ENCODE peak calls at places on chromosomes 12 and 14, in six cellular contexts. One of them, this sample, is unnamed.

GRCh38 chr12:48176417-48176751 is 7.1 kb upstream of the CCDC184 start:
- DNase-seq in PC-3: no peak
- DNase-seq in HCT116: no peak
- DNase-seq in GM23248: no peak
- DNase-seq in SK-N-SH: no peak
- DNase-seq in MM.1S: no peak
- DNase-seq in this sample: no peak

GRCh38 chr12:15152456-15152855 is 68.8 kb downstream of the RERG start:
- DNase-seq in GM23248: peak; percentile 37
- DNase-seq in SK-N-SH: no peak
- DNase-seq in HCT116: no peak
- DNase-seq in PC-3: peak; percentile 3
- DNase-seq in MM.1S: no peak
- DNase-seq in this sample: no peak

GRCh38 chr12:49609875-49610154 is 4.4 kb upstream of the FAM186B start:
- DNase-seq in PC-3: peak; percentile 54
- DNase-seq in SK-N-SH: no peak
- DNase-seq in GM23248: peak; percentile 37
- DNase-seq in HCT116: no peak
- DNase-seq in MM.1S: no peak
- DNase-seq in this sample: no peak

GRCh38 chr12:95815635-95816212 is 25.2 kb upstream of the NTN4 start:
- DNase-seq in GM23248: peak; percentile 66
- DNase-seq in PC-3: peak; percentile 56
- DNase-seq in MM.1S: peak; percentile 53
- DNase-seq in SK-N-SH: peak; percentile 40
- DNase-seq in HCT116: no peak
- DNase-seq in this sample: no peak

GRCh38 chr12:50933459-50934124 is 18.8 kb upstream of the HIGD1C start:
- DNase-seq in SK-N-SH: no peak
- DNase-seq in PC-3: no peak
- DNase-seq in GM23248: no peak
- DNase-seq in MM.1S: no peak
- DNase-seq in HCT116: no peak
- DNase-seq in this sample: no peak

GRCh38 chr14:54562334-54562733 is 4.6 kb upstream of the SAMD4A start:
- DNase-seq in HCT116: no peak
- DNase-seq in MM.1S: no peak
- DNase-seq in PC-3: no peak
- DNase-seq in GM23248: peak; percentile 79
- DNase-seq in SK-N-SH: no peak
- DNase-seq in this sample: no peak

GRCh38 chr12:28023156-28023887 is 50.8 kb upstream of the PTHLH start:
- DNase-seq in GM23248: peak; percentile 95
- DNase-seq in HCT116: peak; percentile 53
- DNase-seq in SK-N-SH: no peak
- DNase-seq in MM.1S: no peak
- DNase-seq in PC-3: peak; percentile 100
- DNase-seq in this sample: no peak

GRCh38 chr14:49959822-49960408 is 67.0 kb downstream of the ARF6 start:
- DNase-seq in GM23248: no peak
- DNase-seq in MM.1S: no peak
- DNase-seq in PC-3: no peak
- DNase-seq in SK-N-SH: no peak
- DNase-seq in HCT116: no peak
- DNase-seq in this sample: no peak

GRCh38 chr12:124452576-124453391 is 114.6 kb downstream of the NCOR2 start:
- DNase-seq in MM.1S: no peak
- DNase-seq in GM23248: no peak
- DNase-seq in SK-N-SH: no peak
- DNase-seq in PC-3: no peak
- DNase-seq in HCT116: no peak
- DNase-seq in this sample: peak; percentile 25

GRCh38 chr14:65879218-65880009 is 466.9 kb downstream of the FUT8 start:
- DNase-seq in GM23248: peak; percentile 95
- DNase-seq in PC-3: peak; percentile 91
- DNase-seq in SK-N-SH: no peak
- DNase-seq in MM.1S: no peak
- DNase-seq in HCT116: peak; percentile 7
- DNase-seq in this sample: no peak

GRCh38 chr12:121391619-121392324 is 8.1 kb upstream of the RNF34 start:
- DNase-seq in PC-3: no peak
- DNase-seq in SK-N-SH: peak; percentile 81
- DNase-seq in GM23248: peak; percentile 68
- DNase-seq in MM.1S: peak; percentile 76
- DNase-seq in HCT116: no peak
- DNase-seq in this sample: no peak

GRCh38 chr12:102539651-102540553 is 59.5 kb upstream of the IGF1 start:
- DNase-seq in PC-3: no peak
- DNase-seq in SK-N-SH: no peak
- DNase-seq in MM.1S: no peak
- DNase-seq in GM23248: peak; percentile 85
- DNase-seq in HCT116: no peak
- DNase-seq in this sample: peak; percentile 21

GRCh38 chr12:25578739-25579138 is 25.7 kb upstream of the LMNTD1 start:
- DNase-seq in SK-N-SH: peak; percentile 22
- DNase-seq in MM.1S: no peak
- DNase-seq in HCT116: no peak
- DNase-seq in PC-3: no peak
- DNase-seq in GM23248: no peak
- DNase-seq in this sample: no peak

GRCh38 chr12:27970981-27971489 is 1.5 kb downstream of the PTHLH start:
- DNase-seq in SK-N-SH: peak; percentile 21
- DNase-seq in GM23248: peak; percentile 37
- DNase-seq in HCT116: no peak
- DNase-seq in PC-3: peak; percentile 90
- DNase-seq in MM.1S: no peak
- DNase-seq in this sample: peak; percentile 61

GRCh38 chr14:68369289-68369925 is 423.5 kb downstream of the ZFP36L1 start:
- DNase-seq in GM23248: no peak
- DNase-seq in HCT116: no peak
- DNase-seq in MM.1S: no peak
- DNase-seq in PC-3: no peak
- DNase-seq in SK-N-SH: no peak
- DNase-seq in this sample: no peak
- TF ChIP-seq EZH2phosphoT487 in GM23248: no peak
- TF ChIP-seq EZH2phosphoT487 in HCT116: no peak
- TF ChIP-seq EZH2phosphoT487 in MM.1S: no peak
- TF ChIP-seq EZH2phosphoT487 in PC-3: no peak
- TF ChIP-seq EZH2phosphoT487 in SK-N-SH: no peak
- TF ChIP-seq EZH2phosphoT487 in this sample: no peak

GRCh38 chr14:63995285-63995684 is 142.5 kb downstream of the SYNE2 start:
- DNase-seq in GM23248: no peak
- DNase-seq in MM.1S: no peak
- DNase-seq in SK-N-SH: no peak
- DNase-seq in HCT116: no peak
- DNase-seq in PC-3: no peak
- DNase-seq in this sample: no peak

GRCh38 chr14:63992858-63993257 is 140.1 kb downstream of the SYNE2 start:
- DNase-seq in MM.1S: no peak
- DNase-seq in SK-N-SH: no peak
- DNase-seq in PC-3: no peak
- DNase-seq in HCT116: no peak
- DNase-seq in GM23248: no peak
- DNase-seq in this sample: no peak

GRCh38 chr14:63993992-63994391 is 141.2 kb downstream of the SYNE2 start:
- DNase-seq in MM.1S: no peak
- DNase-seq in SK-N-SH: peak; percentile 6
- DNase-seq in GM23248: no peak
- DNase-seq in PC-3: peak; percentile 17
- DNase-seq in HCT116: no peak
- DNase-seq in this sample: no peak

GRCh38 chr14:63988579-63988978 is 135.8 kb downstream of the SYNE2 start:
- DNase-seq in SK-N-SH: no peak
- DNase-seq in HCT116: no peak
- DNase-seq in GM23248: no peak
- DNase-seq in PC-3: no peak
- DNase-seq in MM.1S: no peak
- DNase-seq in this sample: no peak

DNA sequence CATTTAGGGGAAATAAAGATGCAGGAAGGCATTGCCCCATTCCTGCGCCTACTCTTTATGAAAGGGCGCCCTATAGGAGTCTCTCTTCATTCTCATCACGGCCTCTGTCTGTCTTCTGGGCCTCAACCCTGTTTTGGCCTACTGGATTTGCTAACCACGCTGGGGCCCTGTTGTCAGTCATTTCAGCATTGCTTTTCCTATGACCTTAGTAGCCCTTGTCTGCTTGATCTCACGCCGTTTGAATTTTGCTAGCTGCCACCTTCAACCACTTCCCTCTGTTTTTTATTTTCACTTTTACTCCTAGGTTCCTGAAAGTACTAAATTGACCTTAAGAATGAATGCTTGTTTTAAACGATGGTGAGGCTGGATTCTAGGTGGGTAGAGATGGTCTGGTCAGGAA is 139.0 kb downstream of the SYNE2 start:
- DNase-seq in SK-N-SH: no peak
- DNase-seq in HCT116: no peak
- DNase-seq in MM.1S: no peak
- DNase-seq in PC-3: no peak
- DNase-seq in GM23248: no peak
- DNase-seq in this sample: no peak
- H3K4me2 ChIP-seq in SK-N-SH: no peak overlapping the region
- H3K4me2 ChIP-seq in HCT116: no peak overlapping the region
- H3K4me2 ChIP-seq in MM.1S: no peak overlapping the region
- H3K4me2 ChIP-seq in PC-3: no peak overlapping the region
- H3K4me2 ChIP-seq in GM23248: no peak overlapping the region
- H3K4me2 ChIP-seq in this sample: no peak overlapping the region

GRCh38 chr12:6887460-6887859 is 14.4 kb upstream of the SPSB2 start:
- DNase-seq in MM.1S: no peak
- DNase-seq in SK-N-SH: no peak
- DNase-seq in HCT116: no peak
- DNase-seq in PC-3: no peak
- DNase-seq in GM23248: no peak
- DNase-seq in this sample: no peak
- H3K9ac ChIP-seq in MM.1S: no peak overlapping the region
- H3K9ac ChIP-seq in SK-N-SH: no peak overlapping the region
- H3K9ac ChIP-seq in HCT116: no peak overlapping the region
- H3K9ac ChIP-seq in PC-3: no peak overlapping the region
- H3K9ac ChIP-seq in GM23248: no peak overlapping the region
- H3K9ac ChIP-seq in this sample: no peak overlapping the region

GRCh38 chr14:101357559-101358319 is 203.6 kb upstream of the DIO3 start:
- DNase-seq in PC-3: no peak
- DNase-seq in HCT116: no peak
- DNase-seq in MM.1S: no peak
- DNase-seq in GM23248: no peak
- DNase-seq in SK-N-SH: no peak
- DNase-seq in this sample: no peak
- TF ChIP-seq EZH2phosphoT487 in PC-3: no peak
- TF ChIP-seq EZH2phosphoT487 in HCT116: no peak
- TF ChIP-seq EZH2phosphoT487 in MM.1S: no peak
- TF ChIP-seq EZH2phosphoT487 in GM23248: no peak
- TF ChIP-seq EZH2phosphoT487 in SK-N-SH: no peak
- TF ChIP-seq EZH2phosphoT487 in this sample: no peak

GRCh38 chr12:64568313-64568712 is 42.0 kb upstream of the RASSF3 start:
- DNase-seq in HCT116: no peak
- DNase-seq in SK-N-SH: no peak
- DNase-seq in PC-3: no peak
- DNase-seq in GM23248: no peak
- DNase-seq in MM.1S: no peak
- DNase-seq in this sample: no peak
- H3K4me2 ChIP-seq in HCT116: no peak overlapping the region
- H3K4me2 ChIP-seq in SK-N-SH: no peak overlapping the region
- H3K4me2 ChIP-seq in PC-3: no peak overlapping the region
- H3K4me2 ChIP-seq in GM23248: no peak overlapping the region
- H3K4me2 ChIP-seq in MM.1S: no peak overlapping the region
- H3K4me2 ChIP-seq in this sample: no peak overlapping the region

GRCh38 chr12:9731393-9731792 is 1.5 kb downstream of the CLECL1 start:
- DNase-seq in SK-N-SH: no peak
- DNase-seq in PC-3: no peak
- DNase-seq in MM.1S: no peak
- DNase-seq in HCT116: no peak
- DNase-seq in GM23248: no peak
- DNase-seq in this sample: no peak

GRCh38 chr12:9729082-9729481 is 3.8 kb downstream of the CLECL1 start:
- DNase-seq in PC-3: no peak
- DNase-seq in MM.1S: no peak
- DNase-seq in GM23248: no peak
- DNase-seq in SK-N-SH: no peak
- DNase-seq in HCT116: no peak
- DNase-seq in this sample: no peak

GRCh38 chr12:9731797-9732196 is 1.1 kb downstream of the CLECL1 start:
- DNase-seq in SK-N-SH: no peak
- DNase-seq in MM.1S: peak; percentile 74
- DNase-seq in PC-3: no peak
- DNase-seq in HCT116: no peak
- DNase-seq in GM23248: no peak
- DNase-seq in this sample: no peak

GRCh38 chr12:9730011-9730410 is 2.9 kb downstream of the CLECL1 start:
- DNase-seq in MM.1S: no peak
- DNase-seq in HCT116: no peak
- DNase-seq in GM23248: no peak
- DNase-seq in SK-N-SH: no peak
- DNase-seq in PC-3: no peak
- DNase-seq in this sample: no peak

DNA sequence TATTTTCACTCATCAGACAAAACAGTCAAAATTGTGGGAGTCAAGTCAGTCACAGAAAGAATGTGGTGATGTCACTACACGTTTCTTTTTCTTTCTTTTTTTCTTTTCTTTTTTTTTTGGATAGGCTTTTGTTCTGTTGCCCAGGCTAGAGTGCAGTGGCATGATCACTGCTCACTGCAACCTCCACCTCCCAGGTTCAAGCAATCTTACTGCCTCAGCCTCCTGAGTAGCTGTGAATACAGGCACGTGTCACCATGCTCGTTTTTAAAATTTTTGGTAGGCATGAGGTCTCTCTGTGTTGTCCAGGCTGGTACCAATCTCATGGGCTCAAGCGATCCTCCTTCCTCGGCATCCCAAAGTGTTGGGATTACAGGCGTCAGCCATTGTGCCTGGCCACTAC is 2.3 kb downstream of the CLECL1 start:
- DNase-seq in PC-3: no peak
- DNase-seq in SK-N-SH: no peak
- DNase-seq in GM23248: no peak
- DNase-seq in HCT116: no peak
- DNase-seq in MM.1S: no peak
- DNase-seq in this sample: no peak
- H3K9ac ChIP-seq in PC-3: no peak overlapping the region
- H3K9ac ChIP-seq in SK-N-SH: no peak overlapping the region
- H3K9ac ChIP-seq in GM23248: no peak overlapping the region
- H3K9ac ChIP-seq in HCT116: no peak overlapping the region
- H3K9ac ChIP-seq in MM.1S: no peak overlapping the region
- H3K9ac ChIP-seq in this sample: no peak overlapping the region

GRCh38 chr12:89225401-89225800 is 126.9 kb downstream of the DUSP6 start:
- DNase-seq in PC-3: peak; percentile 86
- DNase-seq in SK-N-SH: no peak
- DNase-seq in MM.1S: no peak
- DNase-seq in HCT116: peak; percentile 81
- DNase-seq in GM23248: peak; percentile 93
- DNase-seq in this sample: no peak
- TF ChIP-seq EZH2phosphoT487 in PC-3: no peak
- TF ChIP-seq EZH2phosphoT487 in SK-N-SH: no peak
- TF ChIP-seq EZH2phosphoT487 in MM.1S: no peak
- TF ChIP-seq EZH2phosphoT487 in HCT116: no peak
- TF ChIP-seq EZH2phosphoT487 in GM23248: no peak
- TF ChIP-seq EZH2phosphoT487 in this sample: no peak

GRCh38 chr14:24673059-24673458 is 39.1 kb upstream of the GZMB start:
- DNase-seq in GM23248: no peak
- DNase-seq in HCT116: no peak
- DNase-seq in MM.1S: no peak
- DNase-seq in PC-3: no peak
- DNase-seq in SK-N-SH: no peak
- DNase-seq in this sample: no peak
- H3K4me2 ChIP-seq in GM23248: no peak overlapping the region
- H3K4me2 ChIP-seq in HCT116: no peak overlapping the region
- H3K4me2 ChIP-seq in MM.1S: peak overlapping the region; percentile 86
- H3K4me2 ChIP-seq in PC-3: no peak overlapping the region
- H3K4me2 ChIP-seq in SK-N-SH: no peak overlapping the region
- H3K4me2 ChIP-seq in this sample: no peak overlapping the region

GRCh38 chr14:70905316-70905715 is 1.9 kb upstream of the PCNX1 start:
- DNase-seq in GM23248: no peak
- DNase-seq in PC-3: no peak
- DNase-seq in HCT116: no peak
- DNase-seq in SK-N-SH: no peak
- DNase-seq in MM.1S: no peak
- DNase-seq in this sample: no peak
- H3K9ac ChIP-seq in GM23248: no peak overlapping the region
- H3K9ac ChIP-seq in PC-3: no peak overlapping the region
- H3K9ac ChIP-seq in HCT116: no peak overlapping the region
- H3K9ac ChIP-seq in SK-N-SH: no peak overlapping the region
- H3K9ac ChIP-seq in MM.1S: no peak overlapping the region
- H3K9ac ChIP-seq in this sample: no peak overlapping the region

This sample was measured in neural progenitor cell.